ENCODE peak calls at places on chromosomes 1 and 21, in five cellular contexts. J is CD4-positive, alpha-beta memory T cell; I is left ventricle myocardium inferior; B is right lobe of liver; Z is aorta. N is an unnamed sample.

GRCh38 chr1:31617917-31618746 is 643 bp downstream of the HCRTR1 start:
- DNase-seq in Z (peak; percentile 87), B (no peak), I (peak; percentile 42), J (peak; percentile 51), N (no peak)

GRCh38 chr1:22529901-22530621 is 33.2 kb upstream of the EPHA8 start:
- DNase-seq in J (no peak), Z (no peak), I (peak; percentile 29), B (no peak), N (no peak)

GRCh38 chr21:32814528-32814927 is 43.0 kb upstream of the PAXBP1 start:
- DNase-seq in J (no peak), Z (no peak), I (no peak), B (no peak), N (no peak)

GRCh38 chr1:40755052-40755451 is 28.5 kb upstream of the KCNQ4 start:
- DNase-seq in Z (no peak), B (peak; percentile 62), I (no peak), J (no peak), N (no peak)

GRCh38 chr1:180229483-180230415 is at the start of gene LHX4:
- DNase-seq in I (no peak), Z (peak; percentile 79), J (no peak), B (no peak), N (no peak)

GRCh38 chr1:85935234-85935633 is 221.3 kb downstream of the COL24A1 start:
- DNase-seq in I (no peak), B (no peak), J (no peak), Z (no peak), N (no peak)

GRCh38 chr1:19750101-19750881 is 49.4 kb downstream of the TMCO4 start:
- DNase-seq in I (no peak), Z (no peak), J (no peak), B (no peak), N (no peak)

GRCh38 chr1:56868761-56869160 is 14.2 kb downstream of the C8A start:
- DNase-seq in B (no peak), Z (no peak), I (no peak), J (no peak), N (no peak)

GRCh38 chr1:33497410-33497809 is 25.0 kb downstream of the ZSCAN20 start:
- DNase-seq in Z (no peak), B (no peak), I (no peak), J (no peak), N (no peak)

GRCh38 chr1:39269791-39270342 is 65.4 kb downstream of the MACF1 start:
- DNase-seq in Z (no peak), I (no peak), J (peak; percentile 52), B (no peak), N (no peak)

GRCh38 chr1:117216718-117217117 is 6.0 kb upstream of the VTCN1 start:
- DNase-seq in J (no peak), Z (no peak), B (no peak), I (no peak), N (no peak)

GRCh38 chr1:221335161-221336101 is 406.5 kb downstream of the DUSP10 start:
- DNase-seq in Z (no peak), B (no peak), I (peak; percentile 18), J (no peak), N (peak; percentile 11)

GRCh38 chr1:85449356-85449755 is 15.6 kb downstream of the DDAH1 start:
- DNase-seq in I (no peak), B (no peak), Z (no peak), J (no peak), N (no peak)

GRCh38 chr1:214377485-214377884 is 96.5 kb downstream of the SMYD2 start:
- DNase-seq in I (no peak), Z (no peak), B (no peak), J (no peak), N (no peak)

GRCh38 chr1:99644302-99645004 is 1.5 kb upstream of the PALMD start:
- DNase-seq in B (no peak), I (no peak), J (no peak), Z (no peak), N (no peak)

GRCh38 chr1:154623358-154623757 is 15.4 kb upstream of the ADAR start:
- DNase-seq in Z (no peak), J (no peak), I (no peak), B (no peak), N (no peak)

GRCh38 chr1:207904377-207904902 is 6.5 kb downstream of the CD34 start:
- DNase-seq in I (no peak), B (no peak), J (no peak), Z (no peak), N (no peak)

GRCh38 chr1:166221316-166221715 is 54.5 kb upstream of the FAM78B start:
- DNase-seq in B (no peak), J (no peak), I (no peak), Z (no peak), N (no peak)

GRCh38 chr1:240914506-240914905 is 302.6 kb upstream of the GREM2 start:
- DNase-seq in B (no peak), Z (no peak), I (no peak), J (no peak), N (no peak)

GRCh38 chr1:46539968-46540367 is 11.5 kb downstream of the KNCN start:
- DNase-seq in B (no peak), Z (no peak), J (no peak), I (no peak), N (no peak)

GRCh38 chr1:221815660-221816059 is 73.8 kb upstream of the DUSP10 start:
- DNase-seq in Z (no peak), I (no peak), J (no peak), B (no peak), N (no peak)

GRCh38 chr1:178263341-178263740 is 169.4 kb downstream of the RASAL2 start:
- DNase-seq in B (no peak), J (no peak), Z (no peak), I (no peak), N (no peak)

GRCh38 chr1:163664706-163665321 is 343.1 kb downstream of the NUF2 start:
- DNase-seq in I (no peak), Z (no peak), B (no peak), J (no peak), N (no peak)

GRCh38 chr1:10692401-10693021 is 103.9 kb downstream of the CASZ1 start:
- DNase-seq in B (no peak), J (peak; percentile 71), Z (no peak), I (no peak), N (no peak)

GRCh38 chr1:10694274-10694632 is 102.2 kb downstream of the CASZ1 start:
- DNase-seq in Z (no peak), J (peak; percentile 80), B (no peak), I (no peak), N (no peak)

GRCh38 chr1:10694633-10695627 is 101.5 kb downstream of the CASZ1 start:
- DNase-seq in I (peak; percentile 92), B (peak; percentile 94), J (peak; percentile 86), Z (peak; percentile 97), N (peak; percentile 43)

GRCh38 chr1:10693152-10693496 is 103.3 kb downstream of the CASZ1 start:
- DNase-seq in Z (no peak), I (no peak), B (no peak), J (no peak), N (no peak)

DNA sequence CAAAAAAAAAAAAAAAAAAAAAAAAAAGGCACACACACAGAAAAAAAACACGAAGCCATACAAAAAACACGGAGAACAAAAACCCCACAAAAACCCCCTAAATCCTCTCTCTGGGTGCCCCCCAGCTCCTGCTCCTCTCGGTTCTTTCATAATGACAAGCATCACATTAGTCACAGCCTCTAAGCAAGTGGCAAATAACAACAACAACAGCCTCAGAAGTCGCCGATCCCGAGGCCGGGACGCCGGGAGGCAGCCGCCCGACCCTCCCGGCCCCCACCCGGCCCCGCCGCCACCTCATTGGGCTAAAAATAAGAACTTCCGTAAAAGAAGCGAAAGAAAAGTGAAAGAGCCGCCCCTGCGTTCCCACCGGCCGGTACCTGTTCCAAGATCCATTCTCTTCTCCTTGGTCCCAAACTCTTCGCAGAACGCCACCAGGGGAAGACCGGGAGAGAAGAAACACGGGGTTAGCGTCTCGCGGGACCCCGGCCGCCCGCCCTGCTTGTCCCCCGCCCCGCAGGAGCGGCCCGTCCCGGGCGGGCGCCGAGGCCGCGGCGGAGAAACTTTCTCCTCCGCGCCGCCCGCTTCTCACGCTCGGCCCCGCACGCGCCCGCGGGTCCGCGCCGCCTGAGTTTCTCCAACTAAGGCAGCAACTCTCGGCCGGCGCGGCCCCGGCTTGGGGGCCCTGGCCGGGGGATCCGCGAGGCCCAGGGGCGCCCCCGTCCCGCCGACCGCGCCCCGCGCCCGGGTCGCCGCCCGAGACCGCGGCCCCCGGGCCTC is 102.8 kb downstream of the CASZ1 start:
- DNase-seq in I (no peak), Z (peak; percentile 86), J (peak; percentile 78), B (no peak), N (peak; percentile 2)
- H3K27ac ChIP-seq in I (peak overlapping the region; percentile 84), Z (peak overlapping the region; percentile 66), J (peak overlapping the region; percentile 87), B (peak overlapping the region; percentile 75), N (no peak overlapping the region)

DNA sequence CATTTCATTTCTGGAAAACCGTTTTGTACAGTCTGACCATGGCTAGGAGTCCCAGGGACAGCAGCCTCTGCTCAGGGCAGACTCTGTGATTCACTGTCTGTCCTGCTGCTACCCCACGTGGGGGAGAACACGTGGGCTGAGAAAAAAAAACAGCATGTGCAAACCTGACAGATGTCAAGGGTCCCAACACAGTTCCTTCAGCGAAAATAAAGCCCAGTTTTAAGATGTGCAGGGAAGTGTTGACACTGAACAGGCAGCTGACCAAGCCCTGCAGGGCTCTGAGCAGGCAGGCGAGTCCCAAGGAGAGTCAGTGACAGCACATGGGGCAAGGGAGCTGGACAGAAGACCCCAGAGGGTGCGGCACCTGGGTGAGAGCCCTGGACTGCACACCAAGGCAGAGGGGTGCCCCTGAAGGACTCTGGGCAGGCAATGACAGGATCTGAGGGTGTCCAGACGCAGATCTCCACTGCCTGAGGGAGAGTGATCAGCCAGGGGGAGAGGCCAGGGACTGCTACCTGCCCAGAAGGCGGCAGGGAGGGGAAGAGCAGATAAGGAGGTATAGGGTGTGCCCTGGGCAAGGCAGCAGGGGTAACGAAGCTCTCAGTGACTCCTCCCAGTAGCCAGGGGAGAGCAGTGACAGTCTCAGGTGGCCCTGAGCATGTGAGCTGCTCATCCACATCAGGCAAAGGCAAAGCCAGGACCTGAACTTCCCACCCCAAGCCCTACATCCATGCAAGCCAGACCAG is 5.1 kb upstream of the SPATC1L start:
- DNase-seq in Z (peak; percentile 51), J (no peak), B (no peak), I (no peak), N (no peak)
- H3K27ac ChIP-seq in Z (no peak overlapping the region), J (no peak overlapping the region), B (no peak overlapping the region), I (peak overlapping the region; percentile 96), N (peak overlapping the region; percentile 95)

DNA sequence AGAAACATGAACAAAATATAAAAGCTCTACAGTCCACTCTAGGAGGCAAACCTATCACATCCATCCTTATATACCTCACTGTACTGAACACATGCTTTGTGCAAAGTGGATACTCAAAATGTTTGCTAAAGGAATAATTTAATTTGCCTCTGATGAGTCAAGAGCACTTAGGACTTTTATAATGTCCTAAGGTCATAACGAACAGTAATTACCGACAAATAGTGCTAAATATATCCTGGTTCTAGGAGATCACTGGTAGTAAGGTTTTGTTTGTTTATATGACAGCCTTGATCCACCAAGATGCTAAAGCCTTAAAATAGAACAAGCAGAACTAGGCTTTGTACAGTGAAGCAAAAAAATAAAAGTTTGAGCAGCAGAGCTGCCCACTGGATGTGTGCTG is 70.6 kb downstream of the GADD45A start:
- DNase-seq in B (no peak), I (no peak), Z (no peak), J (no peak), N (no peak)
- H3K27ac ChIP-seq in B (no peak overlapping the region), I (no peak overlapping the region), Z (no peak overlapping the region), J (no peak overlapping the region), N (no peak overlapping the region)

DNA sequence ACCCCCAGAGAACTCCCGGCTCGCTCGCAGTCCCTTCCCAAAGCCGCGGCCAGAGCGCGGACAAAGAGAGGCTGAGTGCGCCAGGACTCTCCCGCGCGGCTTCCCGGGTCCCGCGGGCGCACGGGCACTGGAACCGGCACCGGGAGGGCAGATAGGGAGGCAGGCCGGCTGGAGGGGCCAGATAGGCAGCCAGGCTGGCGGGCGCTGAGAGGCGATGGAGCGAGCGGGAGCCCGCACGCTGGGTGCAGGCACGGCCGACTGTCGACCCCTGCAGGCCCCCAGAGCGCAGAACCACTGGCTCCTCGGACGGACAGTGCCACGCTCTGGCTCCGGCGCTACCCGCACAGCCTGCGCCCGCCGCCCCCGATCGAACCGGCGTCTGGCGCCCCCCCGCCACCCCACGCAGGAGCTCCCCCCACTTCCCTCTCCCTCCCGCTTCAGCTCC is 634 bp downstream of the SLC6A9 start:
- DNase-seq in Z (no peak), B (no peak), I (peak; percentile 42), J (no peak), N (peak; percentile 65)
- H3K27ac ChIP-seq in Z (peak overlapping the region; percentile 0), B (no peak overlapping the region), I (peak overlapping the region; percentile 78), J (peak overlapping the region; percentile 64), N (peak overlapping the region; percentile 100)

N was measured in substantia nigra.